ENCODE peak calls at places on chromosomes 3 and 15, in ten cellular contexts. One of them, this sample, is unnamed.

GRCh38 chr3:59286791-59287531 is 237.1 kb upstream of the CFAP20DC start:
- DNase-seq in right cardiac atrium: no peak
- DNase-seq in WTC11: no peak
- DNase-seq in NCI-H1105: no peak
- DNase-seq in mesothelial cell of epicardium: no peak
- DNase-seq in uterus: no peak
- DNase-seq in GM13976: no peak
- DNase-seq in GM19239: no peak
- DNase-seq in activated CD4-positive, alpha-beta T cell treated with anti-CD3 and anti-CD28 coated beads for 48 hours: peak; percentile 54
- DNase-seq in bronchial epithelial cell: peak; percentile 87
- DNase-seq in this sample: no peak

GRCh38 chr3:81581966-81582599 is 179.4 kb downstream of the GBE1 start:
- DNase-seq in right cardiac atrium: peak; percentile 32
- DNase-seq in WTC11: peak; percentile 42
- DNase-seq in NCI-H1105: no peak
- DNase-seq in mesothelial cell of epicardium: peak; percentile 38
- DNase-seq in uterus: no peak
- DNase-seq in GM13976: peak; percentile 8
- DNase-seq in GM19239: no peak
- DNase-seq in activated CD4-positive, alpha-beta T cell treated with anti-CD3 and anti-CD28 coated beads for 48 hours: peak; percentile 28
- DNase-seq in bronchial epithelial cell: peak; percentile 43
- DNase-seq in this sample: no peak

GRCh38 chr3:177234121-177234520 is 36.8 kb upstream of the TBL1XR1 start:
- DNase-seq in right cardiac atrium: no peak
- DNase-seq in WTC11: no peak
- DNase-seq in NCI-H1105: no peak
- DNase-seq in mesothelial cell of epicardium: no peak
- DNase-seq in uterus: no peak
- DNase-seq in GM13976: no peak
- DNase-seq in GM19239: no peak
- DNase-seq in activated CD4-positive, alpha-beta T cell treated with anti-CD3 and anti-CD28 coated beads for 48 hours: no peak
- DNase-seq in bronchial epithelial cell: no peak
- DNase-seq in this sample: no peak

GRCh38 chr3:186732169-186732766 is 15.1 kb downstream of the KNG1 start:
- DNase-seq in right cardiac atrium: no peak
- DNase-seq in WTC11: no peak
- DNase-seq in NCI-H1105: no peak
- DNase-seq in mesothelial cell of epicardium: no peak
- DNase-seq in uterus: no peak
- DNase-seq in GM13976: no peak
- DNase-seq in GM19239: no peak
- DNase-seq in activated CD4-positive, alpha-beta T cell treated with anti-CD3 and anti-CD28 coated beads for 48 hours: peak; percentile 43
- DNase-seq in bronchial epithelial cell: no peak
- DNase-seq in this sample: no peak

GRCh38 chr15:64875641-64876223 is 34.0 kb downstream of the PLEKHO2 start:
- DNase-seq in right cardiac atrium: peak; percentile 10
- DNase-seq in WTC11: no peak
- DNase-seq in NCI-H1105: no peak
- DNase-seq in mesothelial cell of epicardium: no peak
- DNase-seq in uterus: no peak
- DNase-seq in GM13976: no peak
- DNase-seq in GM19239: no peak
- DNase-seq in activated CD4-positive, alpha-beta T cell treated with anti-CD3 and anti-CD28 coated beads for 48 hours: no peak
- DNase-seq in bronchial epithelial cell: no peak
- DNase-seq in this sample: no peak

GRCh38 chr15:73763893-73764292 is 10.7 kb upstream of the INSYN1 start:
- DNase-seq in right cardiac atrium: peak; percentile 84
- DNase-seq in WTC11: no peak
- DNase-seq in NCI-H1105: no peak
- DNase-seq in mesothelial cell of epicardium: no peak
- DNase-seq in uterus: no peak
- DNase-seq in GM13976: no peak
- DNase-seq in GM19239: no peak
- DNase-seq in activated CD4-positive, alpha-beta T cell treated with anti-CD3 and anti-CD28 coated beads for 48 hours: no peak
- DNase-seq in bronchial epithelial cell: no peak
- DNase-seq in this sample: no peak

GRCh38 chr3:87867001-87867400 is 191.8 kb downstream of the CGGBP1 start:
- DNase-seq in right cardiac atrium: no peak
- DNase-seq in WTC11: no peak
- DNase-seq in NCI-H1105: no peak
- DNase-seq in mesothelial cell of epicardium: no peak
- DNase-seq in uterus: no peak
- DNase-seq in GM13976: no peak
- DNase-seq in GM19239: no peak
- DNase-seq in activated CD4-positive, alpha-beta T cell treated with anti-CD3 and anti-CD28 coated beads for 48 hours: no peak
- DNase-seq in bronchial epithelial cell: peak; percentile 23
- DNase-seq in this sample: no peak

GRCh38 chr15:48469271-48469670 is 138.0 kb downstream of the DUT start:
- DNase-seq in right cardiac atrium: no peak
- DNase-seq in WTC11: no peak
- DNase-seq in NCI-H1105: no peak
- DNase-seq in mesothelial cell of epicardium: no peak
- DNase-seq in uterus: no peak
- DNase-seq in GM13976: no peak
- DNase-seq in GM19239: no peak
- DNase-seq in activated CD4-positive, alpha-beta T cell treated with anti-CD3 and anti-CD28 coated beads for 48 hours: no peak
- DNase-seq in bronchial epithelial cell: no peak
- DNase-seq in this sample: no peak

GRCh38 chr15:33200903-33201302 is 6.4 kb upstream of the FMN1 start:
- DNase-seq in right cardiac atrium: no peak
- DNase-seq in WTC11: no peak
- DNase-seq in NCI-H1105: no peak
- DNase-seq in mesothelial cell of epicardium: no peak
- DNase-seq in uterus: no peak
- DNase-seq in GM13976: no peak
- DNase-seq in GM19239: no peak
- DNase-seq in activated CD4-positive, alpha-beta T cell treated with anti-CD3 and anti-CD28 coated beads for 48 hours: no peak
- DNase-seq in bronchial epithelial cell: peak; percentile 27
- DNase-seq in this sample: no peak

GRCh38 chr3:50221413-50222168 is 14.4 kb upstream of the GNAI2 start:
- DNase-seq in right cardiac atrium: no peak
- DNase-seq in WTC11: peak; percentile 78
- DNase-seq in NCI-H1105: no peak
- DNase-seq in mesothelial cell of epicardium: no peak
- DNase-seq in uterus: no peak
- DNase-seq in GM13976: no peak
- DNase-seq in GM19239: no peak
- DNase-seq in activated CD4-positive, alpha-beta T cell treated with anti-CD3 and anti-CD28 coated beads for 48 hours: no peak
- DNase-seq in bronchial epithelial cell: no peak
- DNase-seq in this sample: no peak

GRCh38 chr3:27089063-27089462 is 280.1 kb downstream of the NEK10 start:
- DNase-seq in right cardiac atrium: peak; percentile 51
- DNase-seq in WTC11: no peak
- DNase-seq in NCI-H1105: no peak
- DNase-seq in mesothelial cell of epicardium: no peak
- DNase-seq in uterus: no peak
- DNase-seq in GM13976: no peak
- DNase-seq in GM19239: no peak
- DNase-seq in activated CD4-positive, alpha-beta T cell treated with anti-CD3 and anti-CD28 coated beads for 48 hours: no peak
- DNase-seq in bronchial epithelial cell: peak; percentile 17
- DNase-seq in this sample: no peak

GRCh38 chr15:70513818-70514217 is 249.5 kb downstream of the UACA start:
- DNase-seq in right cardiac atrium: no peak
- DNase-seq in WTC11: no peak
- DNase-seq in NCI-H1105: no peak
- DNase-seq in mesothelial cell of epicardium: no peak
- DNase-seq in uterus: no peak
- DNase-seq in GM13976: no peak
- DNase-seq in GM19239: no peak
- DNase-seq in activated CD4-positive, alpha-beta T cell treated with anti-CD3 and anti-CD28 coated beads for 48 hours: no peak
- DNase-seq in bronchial epithelial cell: no peak
- DNase-seq in this sample: no peak

GRCh38 chr3:4688411-4688810 is 195.3 kb downstream of the ITPR1 start:
- DNase-seq in right cardiac atrium: no peak
- DNase-seq in WTC11: no peak
- DNase-seq in NCI-H1105: no peak
- DNase-seq in mesothelial cell of epicardium: no peak
- DNase-seq in uterus: peak; percentile 43
- DNase-seq in GM13976: no peak
- DNase-seq in GM19239: no peak
- DNase-seq in activated CD4-positive, alpha-beta T cell treated with anti-CD3 and anti-CD28 coated beads for 48 hours: no peak
- DNase-seq in bronchial epithelial cell: no peak
- DNase-seq in this sample: no peak

GRCh38 chr3:126376464-126376863 is 18.2 kb upstream of the CFAP100 start:
- DNase-seq in right cardiac atrium: no peak
- DNase-seq in WTC11: peak; percentile 2
- DNase-seq in NCI-H1105: no peak
- DNase-seq in mesothelial cell of epicardium: no peak
- DNase-seq in uterus: no peak
- DNase-seq in GM13976: no peak
- DNase-seq in GM19239: no peak
- DNase-seq in activated CD4-positive, alpha-beta T cell treated with anti-CD3 and anti-CD28 coated beads for 48 hours: no peak
- DNase-seq in bronchial epithelial cell: no peak
- DNase-seq in this sample: no peak